ENCODE peak calls at places on chromosomes 7 and 10, in five cellular contexts. Z, K, M, I and L are unnamed samples.

GRCh38 chr7:50565977-50566376 is 772 bp upstream of the DDC start:
- DNase-seq in Z (no peak), M (no peak), I (no peak), K (no peak), L (no peak)

GRCh38 chr10:22433875-22434274 is 88.6 kb downstream of the SPAG6 start:
- DNase-seq in M (no peak), Z (no peak), I (no peak), K (peak; percentile 95), L (peak; percentile 48)

GRCh38 chr7:151992375-151992774 is 33.1 kb upstream of the GALNT11 start:
- DNase-seq in M (peak; percentile 75), I (peak; percentile 29), Z (peak; percentile 70), K (peak; percentile 23), L (peak; percentile 34)

GRCh38 chr10:73589538-73590126 is 1.5 kb downstream of the USP54 start:
- DNase-seq in K (peak; percentile 70), M (no peak), Z (no peak), I (no peak), L (no peak)

GRCh38 chr10:107264742-107265141 is 100.2 kb upstream of the SORCS1 start:
- DNase-seq in I (no peak), M (no peak), K (no peak), Z (no peak), L (no peak)

GRCh38 chr7:52273685-52274610 is 761.5 kb upstream of the POM121L12 start:
- DNase-seq in M (peak; percentile 63), K (no peak), Z (no peak), I (no peak), L (no peak)

GRCh38 chr10:23293145-23293724 is 51.4 kb downstream of the C10orf67 start:
- DNase-seq in I (peak; percentile 49), M (no peak), Z (no peak), K (peak; percentile 32), L (peak; percentile 74)

GRCh38 chr10:102919237-102919959 is 1.3 kb downstream of the CNNM2 start:
- DNase-seq in I (peak; percentile 15), M (peak; percentile 71), K (peak; percentile 15), Z (peak; percentile 66), L (no peak)

GRCh38 chr10:131166486-131166885 is 145.0 kb downstream of the TCERG1L start:
- DNase-seq in Z (peak; percentile 42), I (no peak), M (peak; percentile 33), K (no peak), L (no peak)

GRCh38 chr10:16049050-16049449 is 188.7 kb upstream of the MINDY3 start:
- DNase-seq in I (no peak), M (no peak), K (no peak), Z (no peak), L (no peak)

GRCh38 chr7:144738708-144739314 is 97.0 kb downstream of the TPK1 start:
- DNase-seq in Z (no peak), I (peak; percentile 20), K (peak; percentile 47), M (no peak), L (peak; percentile 56)

GRCh38 chr10:132516771-132517725 is 20.5 kb upstream of the INPP5A start:
- DNase-seq in K (peak; percentile 89), I (peak; percentile 26), Z (peak; percentile 99), M (peak; percentile 92), L (peak; percentile 73)

GRCh38 chr7:20233362-20233761 is 16.2 kb upstream of the MACC1 start:
- DNase-seq in Z (no peak), M (no peak), I (no peak), K (no peak), L (no peak)

GRCh38 chr7:10940748-10941358 is 32.8 kb upstream of the PHF14 start:
- DNase-seq in K (no peak), Z (no peak), M (no peak), I (peak; percentile 19), L (no peak)

GRCh38 chr10:51667992-51668689 is 31.3 kb downstream of the CSTF2T start:
- DNase-seq in I (no peak), M (no peak), Z (no peak), K (peak; percentile 84), L (no peak)

GRCh38 chr7:4835398-4836205 is 26.2 kb downstream of the PAPOLB start:
- DNase-seq in Z (peak; percentile 54), K (no peak), M (no peak), I (no peak), L (no peak)

GRCh38 chr10:59332581-59332980 is 29.8 kb downstream of the FAM13C start:
- DNase-seq in M (no peak), K (no peak), Z (no peak), I (no peak), L (no peak)

GRCh38 chr10:133044502-133044901 is 43.2 kb upstream of the ADGRA1 start:
- DNase-seq in I (no peak), K (peak; percentile 8), Z (no peak), M (no peak), L (no peak)

GRCh38 chr7:109549461-109549860 is 979.8 kb downstream of the DNAJB9 start:
- DNase-seq in M (no peak), I (no peak), K (no peak), Z (no peak), L (no peak)

GRCh38 chr10:78685466-78686163 is 383.2 kb upstream of the ZMIZ1 start:
- DNase-seq in M (no peak), Z (no peak), I (no peak), K (peak; percentile 85), L (no peak)

GRCh38 chr7:44185729-44186128 is 3.5 kb downstream of the GCK start:
- DNase-seq in K (no peak), I (no peak), Z (no peak), M (peak; percentile 54), L (no peak)

GRCh38 chr10:116385994-116386809 is 41.4 kb upstream of the PNLIPRP3 start:
- DNase-seq in I (no peak), K (peak; percentile 49), Z (no peak), M (no peak), L (peak; percentile 23)

GRCh38 chr10:15563161-15563715 is 156.5 kb downstream of the ITGA8 start:
- DNase-seq in K (no peak), I (no peak), Z (no peak), M (no peak), L (no peak)

GRCh38 chr7:21407806-21408480 is 19.9 kb upstream of the SP4 start:
- DNase-seq in Z (no peak), K (no peak), M (no peak), I (no peak), L (no peak)

GRCh38 chr7:50502001-50502684 is 52.0 kb upstream of the FIGNL1 start:
- DNase-seq in M (peak; percentile 67), Z (peak; percentile 95), K (peak; percentile 99), I (no peak), L (no peak)

GRCh38 chr7:153902857-153903256 is 149.3 kb upstream of the DPP6 start:
- DNase-seq in I (no peak), M (no peak), K (no peak), Z (peak; percentile 68), L (no peak)

GRCh38 chr7:96800824-96801223 is 91.2 kb upstream of the SEM1 start:
- DNase-seq in M (no peak), Z (no peak), K (peak; percentile 55), I (no peak), L (no peak)

GRCh38 chr7:95509199-95509598 is 23.5 kb downstream of the ASB4 start:
- DNase-seq in K (peak; percentile 88), M (no peak), Z (no peak), I (peak; percentile 38), L (peak; percentile 86)

GRCh38 chr10:76251773-76252617 is 820.6 kb downstream of the LRMDA start:
- DNase-seq in Z (peak; percentile 99), K (peak; percentile 21), I (no peak), M (peak; percentile 65), L (no peak)

GRCh38 chr10:10564081-10564480 is 453.6 kb upstream of the CELF2 start:
- DNase-seq in I (no peak), K (no peak), M (no peak), Z (no peak), L (no peak)

GRCh38 chr7:19410096-19410495 is 264.9 kb upstream of the FERD3L start:
- DNase-seq in K (no peak), Z (no peak), I (no peak), M (no peak), L (no peak)

GRCh38 chr10:78706256-78706655 is 362.5 kb upstream of the ZMIZ1 start:
- DNase-seq in K (peak; percentile 54), I (no peak), Z (no peak), M (no peak), L (no peak)

GRCh38 chr7:128037081-128037480 is 5.8 kb upstream of the LRRC4 start:
- DNase-seq in I (no peak), Z (no peak), M (no peak), K (no peak), L (no peak)

GRCh38 chr7:38630720-38631673 is at the start of gene AMPH:
- DNase-seq in Z (peak; percentile 81), K (no peak), M (no peak), I (peak; percentile 16), L (peak; percentile 38)

GRCh38 chr7:135798104-135798503 is 49.5 kb upstream of the FAM180A start:
- DNase-seq in K (no peak), I (no peak), M (no peak), Z (no peak), L (no peak)

GRCh38 chr7:101243786-101244384 is 996 bp downstream of the FIS1 start:
- DNase-seq in Z (no peak), K (peak; percentile 8), M (no peak), I (peak; percentile 13), L (no peak)

GRCh38 chr7:18458830-18459229 is 36.7 kb upstream of the HDAC9 start:
- DNase-seq in I (no peak), M (no peak), Z (no peak), K (peak; percentile 97), L (no peak)